ENCODE peak calls at places on chromosomes 13 and 19, in four cellular contexts. F, H, G and T are unnamed samples.

GRCh38 chr13:91312324-91312723 is 35.2 kb upstream of the MIR17HG start:
- DNase-seq in F (no peak), H (no peak), G (no peak), T (no peak)

GRCh38 chr19:33273881-33274662 is 28.3 kb downstream of the CEBPA start:
- DNase-seq in F (peak), H (peak), G (no peak), T (no peak)

GRCh38 chr13:109668433-109669233 is 117.8 kb downstream of the IRS2 start:
- DNase-seq in F (no peak), H (no peak), G (no peak), T (no peak)

GRCh38 chr19:45150180-45150579 is 10.6 kb downstream of the NKPD1 start:
- DNase-seq in F (no peak), H (no peak), G (no peak), T (no peak)

GRCh38 chr13:84358601-84359000 is 476.3 kb upstream of the SLITRK1 start:
- DNase-seq in F (no peak), H (no peak), G (no peak), T (no peak)

GRCh38 chr13:111065698-111066097 is 49.4 kb upstream of the ARHGEF7 start:
- DNase-seq in F (no peak), H (no peak), G (no peak), T (no peak)

GRCh38 chr13:79560954-79561353 is 80.0 kb downstream of the NDFIP2 start:
- DNase-seq in F (no peak), H (no peak), G (no peak), T (no peak)

GRCh38 chr13:20512042-20512683 is 13.5 kb downstream of the CRYL1 start:
- DNase-seq in F (no peak), H (no peak), G (no peak), T (no peak)

GRCh38 chr13:99724633-99725517 is 223.6 kb downstream of the TM9SF2 start:
- DNase-seq in F (no peak), H (no peak), G (no peak), T (no peak)

GRCh38 chr19:6769006-6769637 is 1.9 kb upstream of the SH2D3A start:
- DNase-seq in F (no peak), H (peak), G (peak), T (no peak)

GRCh38 chr13:34255695-34256094 is 437.7 kb downstream of the RFC3 start:
- DNase-seq in F (no peak), H (no peak), G (no peak), T (no peak)

GRCh38 chr19:35135389-35135909 is 590 bp upstream of the LGI4 start:
- DNase-seq in F (peak), H (peak), G (peak), T (peak)

GRCh38 chr13:45333973-45334922 is 6.7 kb downstream of the TPT1 start:
- DNase-seq in F (peak), H (peak), G (peak), T (peak)

GRCh38 chr19:4390017-4390861 is 10.1 kb downstream of the SH3GL1 start:
- DNase-seq in F (peak), H (peak), G (no peak), T (no peak)

GRCh38 chr19:5360003-5360820 is 19.6 kb upstream of the PTPRS start:
- DNase-seq in F (no peak), H (peak), G (no peak), T (no peak)

GRCh38 chr13:33040116-33040515 is 23.9 kb downstream of the KL start:
- DNase-seq in F (no peak), H (no peak), G (no peak), T (no peak)

GRCh38 chr13:110645750-110646149 is 30.4 kb downstream of the NAXD start:
- DNase-seq in F (no peak), H (no peak), G (no peak), T (no peak)

GRCh38 chr13:33045829-33046592 is 29.8 kb downstream of the KL start:
- DNase-seq in F (no peak), H (no peak), G (no peak), T (no peak)

GRCh38 chr13:97568850-97569249 is 134.9 kb downstream of the RAP2A start:
- DNase-seq in F (no peak), H (no peak), G (no peak), T (no peak)

GRCh38 chr19:10320602-10321416 is 5.0 kb upstream of the FDX2 start:
- DNase-seq in F (no peak), H (no peak), G (no peak), T (no peak)

GRCh38 chr13:60617863-60618733 is 221.1 kb downstream of the TDRD3 start:
- DNase-seq in F (peak), H (peak), G (no peak), T (no peak)

GRCh38 chr19:11138659-11139526 is 16.7 kb downstream of the SPC24 start:
- DNase-seq in F (peak), H (peak), G (no peak), T (no peak)

GRCh38 chr19:55600336-55601028 is 394 bp downstream of the ZNF524 start:
- DNase-seq in F (peak), H (no peak), G (no peak), T (no peak)

GRCh38 chr13:87122551-87122950 is 548.6 kb upstream of the SLITRK5 start:
- DNase-seq in F (peak), H (peak), G (no peak), T (no peak)

GRCh38 chr19:17654993-17655392 is 33.2 kb downstream of the UNC13A start:
- DNase-seq in F (no peak), H (no peak), G (no peak), T (no peak)

GRCh38 chr13:47397739-47398138 is 500.9 kb upstream of the HTR2A start:
- DNase-seq in F (peak), H (no peak), G (no peak), T (no peak)

GRCh38 chr19:23310729-23311211 is 60.6 kb upstream of the ZNF724 start:
- DNase-seq in F (no peak), H (no peak), G (no peak), T (no peak)

GRCh38 chr13:111017755-111018487 is 97.2 kb upstream of the ARHGEF7 start:
- DNase-seq in F (no peak), H (no peak), G (no peak), T (no peak)

GRCh38 chr19:35513975-35514809 is 743 bp upstream of the DMKN start:
- DNase-seq in F (no peak), H (peak), G (no peak), T (no peak)

GRCh38 chr13:73521291-73521626 is 462.5 kb downstream of the KLF5 start:
- DNase-seq in F (no peak), H (no peak), G (peak), T (no peak)

GRCh38 chr13:73224708-73225107 is 165.9 kb downstream of the KLF5 start:
- DNase-seq in F (peak), H (peak), G (no peak), T (no peak)

GRCh38 chr13:95533545-95534135 is 18.9 kb upstream of the CLDN10 start:
- DNase-seq in F (no peak), H (no peak), G (no peak), T (no peak)

GRCh38 chr13:33639158-33639557 is 178.8 kb upstream of the RFC3 start:
- DNase-seq in F (no peak), H (peak), G (no peak), T (no peak)

GRCh38 chr13:94988654-94989053 is 276.3 kb upstream of the SOX21 start:
- DNase-seq in F (no peak), H (peak), G (no peak), T (no peak)

GRCh38 chr19:45927565-45928261 is 13.1 kb upstream of the NANOS2 start:
- DNase-seq in F (peak), H (peak), G (peak), T (peak)

GRCh38 chr13:45510671-45511070 is 45.9 kb downstream of the COG3 start:
- DNase-seq in F (no peak), H (no peak), G (no peak), T (no peak)

GRCh38 chr19:5238700-5239099 is 101.9 kb downstream of the PTPRS start:
- DNase-seq in F (no peak), H (no peak), G (no peak), T (no peak)

GRCh38 chr19:13974073-13974472 is 21.8 kb downstream of the DCAF15 start:
- DNase-seq in F (no peak), H (peak), G (peak), T (no peak)
- H3K4me3 ChIP-seq in F (no peak), H (no peak), G (no peak), T (no peak)

DNA sequence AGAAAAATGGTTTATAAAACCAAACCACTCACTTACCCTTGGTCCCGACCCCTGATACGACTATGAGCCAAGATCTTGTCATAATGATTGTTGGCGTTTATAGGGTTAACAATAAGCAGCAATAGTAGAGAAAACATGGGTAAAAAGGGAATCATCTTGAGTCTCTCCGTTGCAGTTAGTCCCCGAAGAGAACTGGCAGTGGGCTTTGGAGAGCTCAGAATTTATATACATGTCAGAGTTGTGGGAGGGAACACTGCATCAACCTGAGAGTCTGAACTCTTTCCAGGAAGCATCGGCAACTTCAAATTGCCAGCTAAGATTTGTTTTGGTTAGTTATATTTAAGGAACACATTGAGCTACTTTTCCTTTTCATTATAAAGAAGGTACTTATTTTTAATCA is at the start of gene POSTN:
- DNase-seq in F (peak), H (peak), G (no peak), T (no peak)
- H3K4me3 ChIP-seq in F (peak), H (peak), G (no peak), T (no peak)

DNA sequence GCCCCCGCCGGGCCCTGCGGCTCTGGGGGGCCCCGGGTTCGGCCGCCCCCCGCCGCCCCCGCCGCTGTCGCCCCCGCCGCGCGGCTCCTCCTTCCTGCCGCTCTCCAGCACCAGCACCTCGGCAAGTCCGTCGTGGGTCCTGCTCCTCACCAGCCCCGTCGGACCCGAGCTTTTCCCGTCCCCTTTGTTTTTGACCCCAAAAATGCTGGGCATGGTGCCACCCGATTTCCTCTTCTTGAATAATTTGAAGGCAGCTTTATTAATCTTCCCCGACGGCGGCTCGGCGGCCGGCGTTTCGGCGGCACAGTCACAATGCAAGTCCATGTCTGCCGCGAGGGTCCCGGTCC is 945 bp downstream of the AMER2 start:
- DNase-seq in F (no peak), H (no peak), G (no peak), T (no peak)
- H3K4me3 ChIP-seq in F (peak), H (peak), G (no peak), T (no peak)

DNA sequence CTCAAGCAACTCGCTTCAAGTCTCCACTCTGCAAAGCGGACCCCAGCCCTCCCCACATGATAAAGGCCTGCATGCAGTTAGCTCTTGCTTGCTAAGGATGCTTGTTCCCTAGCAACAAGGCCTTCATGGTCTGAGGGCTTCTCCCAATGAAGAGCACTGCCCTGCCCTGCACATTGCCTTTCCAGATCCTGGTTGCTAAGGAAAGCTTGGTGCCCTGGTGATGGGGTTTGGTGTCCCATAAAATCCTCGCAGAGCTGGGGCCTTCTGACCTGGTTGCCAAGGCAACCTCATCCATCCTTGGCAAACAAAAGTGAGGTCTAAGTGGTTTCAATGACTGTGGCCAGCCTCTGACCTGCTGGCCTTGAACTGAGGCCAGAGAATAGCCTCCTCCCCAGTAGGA is 5.9 kb downstream of the DBP start:
- DNase-seq in F (no peak), H (no peak), G (no peak), T (no peak)
- H3K4me3 ChIP-seq in F (no peak), H (peak), G (no peak), T (no peak)

GRCh38 chr13:75452564-75452963 is 29.4 kb downstream of the TBC1D4 start:
- DNase-seq in F (no peak), H (peak), G (no peak), T (no peak)
- H3K4me3 ChIP-seq in F (no peak), H (no peak), G (no peak), T (no peak)

DNA sequence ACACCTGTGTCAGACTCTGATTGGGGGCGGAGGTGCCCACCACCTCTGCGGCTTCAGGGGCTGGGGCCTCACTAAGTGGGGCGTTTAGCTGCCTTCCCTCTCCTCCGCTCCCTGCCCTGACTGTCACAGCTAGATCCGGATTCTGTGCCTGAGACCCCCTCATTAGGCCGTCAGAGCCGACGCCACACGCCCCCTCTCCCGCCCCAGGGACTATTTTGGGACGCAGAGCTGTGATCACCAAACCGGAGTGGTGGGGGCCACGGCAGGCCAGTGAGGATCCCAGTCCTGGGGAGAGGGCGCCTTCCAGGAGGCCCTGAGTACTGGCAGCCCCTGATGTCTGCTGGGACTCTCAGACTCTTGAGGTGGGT is 762 bp downstream of the KANK3 start:
- DNase-seq in F (no peak), H (no peak), G (no peak), T (no peak)
- H3K4me3 ChIP-seq in F (no peak), H (peak), G (no peak), T (no peak)